ENCODE peak calls at places on chromosomes 5 and 9, in five cellular contexts. G, R, K, L and F are unnamed samples.

GRCh38 chr5:10364186-10364689 is 10.7 kb downstream of the MARCHF6 start:
- DNase-seq in G (no peak), R (no peak), L (peak), K (no peak), F (peak)

GRCh38 chr9:93959739-93960154 is 4.6 kb upstream of the BARX1 start:
- DNase-seq in R (no peak), L (no peak), G (no peak), K (no peak), F (no peak)

GRCh38 chr9:25658587-25658986 is 19.7 kb downstream of the TUSC1 start:
- DNase-seq in K (no peak), R (no peak), G (no peak), L (no peak), F (no peak)

GRCh38 chr9:113772121-113772885 is 103.8 kb upstream of the ZNF618 start:
- DNase-seq in L (no peak), K (no peak), G (no peak), R (no peak), F (no peak)

GRCh38 chr5:56640763-56641406 is 174.5 kb upstream of the MAP3K1 start:
- DNase-seq in G (no peak), R (no peak), L (no peak), K (no peak), F (no peak)

GRCh38 chr5:96567188-96567587 is 95.0 kb upstream of the CAST start:
- DNase-seq in R (no peak), G (no peak), K (no peak), L (no peak), F (no peak)

GRCh38 chr5:24535646-24536045 is 109.1 kb downstream of the CDH10 start:
- DNase-seq in L (no peak), G (no peak), K (no peak), R (no peak), F (no peak)

GRCh38 chr5:22835630-22836029 is 17.5 kb downstream of the CDH12 start:
- DNase-seq in R (no peak), G (no peak), L (no peak), K (no peak), F (no peak)

GRCh38 chr5:139577689-139578347 is 16.7 kb downstream of the UBE2D2 start:
- DNase-seq in K (no peak), L (no peak), R (no peak), G (no peak), F (no peak)

GRCh38 chr5:132414634-132415377 is 45.3 kb downstream of the SLC22A5 start:
- DNase-seq in G (peak), R (no peak), L (peak), K (no peak), F (no peak)

GRCh38 chr9:18665947-18666346 is 192.0 kb downstream of the ADAMTSL1 start:
- DNase-seq in K (no peak), R (no peak), L (no peak), G (no peak), F (no peak)

GRCh38 chr5:147397616-147398015 is 112.3 kb downstream of the DPYSL3 start:
- DNase-seq in R (no peak), L (no peak), K (no peak), G (no peak), F (no peak)

GRCh38 chr9:84141762-84142370 is 161.3 kb downstream of the RMI1 start:
- DNase-seq in K (no peak), R (no peak), L (no peak), G (no peak), F (no peak)

GRCh38 chr9:96004384-96004783 is 128.9 kb downstream of the ERCC6L2 start:
- DNase-seq in G (no peak), L (no peak), K (no peak), R (no peak), F (no peak)

GRCh38 chr5:143977891-143978448 is 166.0 kb downstream of the HMHB1 start:
- DNase-seq in L (no peak), K (no peak), R (no peak), G (no peak), F (no peak)

GRCh38 chr9:84793251-84793650 is 123.7 kb downstream of the NTRK2 start:
- DNase-seq in G (no peak), R (no peak), L (no peak), K (no peak), F (no peak)

GRCh38 chr5:104498281-104498680 is 935.7 kb upstream of the NUDT12 start:
- DNase-seq in K (no peak), L (no peak), G (no peak), R (no peak), F (no peak)

GRCh38 chr9:27888661-27889295 is 315.5 kb upstream of the C9orf72 start:
- DNase-seq in G (peak), L (peak), K (peak), R (peak), F (peak)

GRCh38 chr5:55897905-55898304 is 46.7 kb downstream of the IL31RA start:
- DNase-seq in L (peak), R (no peak), K (no peak), G (no peak), F (no peak)

GRCh38 chr5:148928141-148928540 is 101.7 kb downstream of the ADRB2 start:
- DNase-seq in L (no peak), G (no peak), R (no peak), K (no peak), F (no peak)

GRCh38 chr9:107016383-107016782 is 153.4 kb downstream of the ZNF462 start:
- DNase-seq in K (no peak), L (no peak), R (no peak), G (no peak), F (no peak)

GRCh38 chr9:89850633-89851325 is 246.0 kb downstream of the GADD45G start:
- DNase-seq in G (no peak), K (no peak), R (no peak), L (no peak), F (no peak)

GRCh38 chr5:59829389-59829788 is 64.1 kb downstream of the PDE4D start:
- DNase-seq in L (no peak), G (no peak), R (no peak), K (no peak), F (no peak)

GRCh38 chr9:106981396-106982287 is 118.7 kb downstream of the ZNF462 start:
- DNase-seq in G (no peak), K (peak), L (no peak), R (no peak), F (no peak)

GRCh38 chr9:135797507-135798302 is 95.7 kb downstream of the KCNT1 start:
- DNase-seq in L (no peak), R (peak), K (no peak), G (peak), F (peak)

GRCh38 chr5:142426676-142427364 is 102.0 kb upstream of the SPRY4 start:
- DNase-seq in K (no peak), G (no peak), R (no peak), L (no peak), F (no peak)

GRCh38 chr5:173313311-173313710 is 14.9 kb downstream of the STC2 start:
- DNase-seq in L (no peak), G (no peak), R (no peak), K (no peak), F (no peak)

GRCh38 chr5:446066-446725 is 3.2 kb downstream of the EXOC3 start:
- DNase-seq in K (no peak), R (no peak), L (no peak), G (no peak), F (no peak)

GRCh38 chr5:180380856-180381255 is 27.7 kb upstream of the GFPT2 start:
- DNase-seq in R (no peak), G (no peak), K (no peak), L (no peak), F (no peak)

GRCh38 chr9:90880066-90880465 is 78.4 kb downstream of the SYK start:
- DNase-seq in R (no peak), K (no peak), G (no peak), L (no peak), F (no peak)

GRCh38 chr9:105445203-105445881 is 2.5 kb upstream of the FSD1L start:
- DNase-seq in K (no peak), R (no peak), L (no peak), G (no peak), F (no peak)

GRCh38 chr9:137025120-137025966 is 2.7 kb downstream of the ABCA2 start:
- DNase-seq in K (no peak), G (no peak), R (no peak), L (peak), F (no peak)
- H3K27ac ChIP-seq in K (no peak), G (peak), R (no peak), L (no peak), F (no peak)

DNA sequence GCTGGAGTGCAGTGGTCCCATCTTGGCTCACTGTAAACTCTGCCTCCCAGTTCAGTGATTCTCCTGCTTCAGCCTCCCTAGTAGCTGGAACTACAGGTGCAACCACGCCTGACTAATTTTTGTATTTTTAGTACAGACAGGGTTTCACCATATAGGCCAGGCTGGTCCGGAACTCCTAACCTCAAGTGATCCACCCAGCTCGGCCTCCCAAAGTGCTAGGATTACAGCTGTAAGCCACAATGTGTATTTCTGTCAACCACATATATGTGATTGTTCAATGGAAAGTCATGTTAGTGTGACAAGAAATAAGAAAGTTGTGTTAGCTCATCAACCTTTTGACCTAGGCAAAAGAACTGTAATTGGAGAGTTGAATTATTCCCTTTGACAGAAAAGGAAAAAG is 677.1 kb upstream of the CHD1 start:
- DNase-seq in G (no peak), K (no peak), L (no peak), R (no peak), F (no peak)
- TF ChIP-seq ATF3 in G (no peak), K (no peak), L (no peak), R (no peak), F (no peak)

DNA sequence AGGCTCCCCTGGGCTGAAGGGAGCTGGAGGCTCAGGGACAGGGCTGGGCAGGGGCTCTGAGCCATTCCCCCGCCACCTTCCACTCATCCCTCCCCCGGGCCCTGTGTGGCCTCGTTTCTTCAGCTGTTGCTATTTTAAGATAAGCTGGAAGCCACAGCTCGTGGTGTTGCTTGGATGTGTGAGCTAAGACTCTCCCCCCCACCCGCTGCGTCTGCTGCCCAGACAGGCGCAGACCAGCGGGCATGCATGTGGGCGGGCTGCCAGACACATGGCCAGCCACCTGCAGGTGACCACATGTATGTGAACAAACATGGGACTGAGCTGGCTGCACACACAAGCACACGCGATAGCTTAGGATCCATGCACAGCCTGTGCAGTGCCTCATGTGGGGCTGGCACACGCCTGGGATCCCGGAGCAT is 8.7 kb downstream of the SNCB start:
- DNase-seq in G (no peak), R (no peak), K (no peak), L (no peak), F (no peak)
- H3K27ac ChIP-seq in G (no peak), R (no peak), K (no peak), L (no peak), F (no peak)

GRCh38 chr9:16057541-16057940 is 504.7 kb downstream of the CCDC171 start:
- DNase-seq in K (no peak), G (no peak), L (no peak), R (no peak), F (no peak)

GRCh38 chr9:16048129-16048528 is 495.3 kb downstream of the CCDC171 start:
- DNase-seq in R (no peak), G (no peak), K (no peak), L (no peak), F (no peak)

GRCh38 chr9:16058131-16058549 is 505.3 kb downstream of the CCDC171 start:
- DNase-seq in R (no peak), L (no peak), K (no peak), G (no peak), F (no peak)

GRCh38 chr9:16052146-16052545 is 499.3 kb downstream of the CCDC171 start:
- DNase-seq in R (no peak), G (no peak), L (no peak), K (no peak), F (no peak)

GRCh38 chr9:16053131-16053530 is 500.3 kb downstream of the CCDC171 start:
- DNase-seq in L (no peak), R (no peak), G (no peak), K (no peak), F (no peak)
- TF ChIP-seq ATF3 in L (no peak), R (no peak), G (no peak), K (no peak), F (no peak)

DNA sequence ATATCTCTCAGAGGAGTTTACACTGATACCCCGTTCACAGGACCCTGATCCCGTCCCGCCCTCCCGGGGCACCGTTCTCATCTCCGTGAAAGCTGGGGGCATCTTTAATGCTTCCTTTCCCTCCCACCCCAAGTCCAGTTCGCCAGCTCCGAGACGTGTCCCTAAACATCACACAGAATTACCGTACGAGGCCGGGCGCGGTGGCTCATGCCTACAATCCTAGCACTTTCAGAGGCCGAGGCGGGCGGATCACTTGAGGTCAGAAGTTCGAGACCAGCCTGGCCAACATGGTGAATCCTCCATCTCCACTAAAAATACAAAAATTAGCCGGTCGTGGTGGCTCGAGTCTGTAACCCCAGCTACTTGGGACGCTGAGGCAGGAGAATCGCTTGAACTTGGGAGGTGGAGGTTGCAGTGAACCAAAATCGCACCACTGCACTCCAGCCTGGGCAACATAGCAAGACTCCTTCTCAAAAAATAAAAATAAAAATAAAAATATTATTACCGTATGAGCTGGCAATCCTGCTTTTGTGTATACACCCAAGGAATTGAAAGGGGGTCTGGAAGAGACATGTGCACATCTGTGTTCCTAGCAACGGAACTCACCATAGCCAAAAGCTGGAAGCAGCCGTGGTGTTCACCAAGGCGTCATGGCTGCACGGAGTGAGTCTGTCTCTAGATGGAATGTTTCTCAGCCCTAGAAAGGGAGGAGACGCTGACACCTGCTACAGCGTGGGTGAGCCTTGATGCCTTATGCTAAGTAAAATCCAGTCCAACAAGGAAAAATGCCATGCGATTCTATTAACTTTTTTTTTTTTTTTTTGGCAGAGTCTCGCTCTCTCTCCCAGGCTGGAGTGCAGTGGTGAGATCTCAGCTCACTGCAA is 1.2 kb upstream of the ABO start:
- DNase-seq in K (no peak), L (no peak), R (no peak), G (no peak), F (no peak)
- H3K27ac ChIP-seq in K (no peak), L (no peak), R (no peak), G (no peak), F (peak)

DNA sequence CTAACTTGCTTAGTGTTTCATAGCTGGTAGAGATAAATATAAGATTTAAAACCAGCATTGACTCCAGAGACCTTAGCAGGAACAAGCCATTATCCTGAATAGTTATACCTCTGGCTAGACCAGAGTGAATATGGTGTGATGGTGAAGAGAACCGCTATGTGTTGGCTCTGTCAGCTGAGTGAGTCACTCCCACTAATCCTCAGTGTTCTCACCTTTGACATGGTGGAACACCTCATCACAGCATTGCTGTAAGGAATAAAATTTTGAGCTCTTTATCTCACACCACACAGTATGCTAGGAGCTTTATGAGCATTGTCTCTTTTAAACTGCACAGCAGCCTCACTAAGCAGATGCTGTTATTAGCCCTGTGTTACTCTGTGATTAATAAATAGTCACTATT is 90.7 kb upstream of the DHFR start:
- DNase-seq in L (no peak), K (no peak), G (no peak), R (no peak), F (no peak)
- TF ChIP-seq ATF3 in L (no peak), K (no peak), G (no peak), R (no peak), F (no peak)

GRCh38 chr5:154697335-154697734 is 57.8 kb upstream of the LARP1 start:
- DNase-seq in G (no peak), K (no peak), R (no peak), L (no peak), F (no peak)

GRCh38 chr5:154701181-154701580 is 54.0 kb upstream of the LARP1 start:
- DNase-seq in R (no peak), K (no peak), L (peak), G (no peak), F (no peak)

GRCh38 chr5:154694159-154694558 is 61.0 kb upstream of the LARP1 start:
- DNase-seq in R (no peak), K (no peak), G (no peak), L (no peak), F (no peak)

GRCh38 chr5:154698681-154699275 is 56.4 kb upstream of the LARP1 start:
- DNase-seq in G (no peak), R (no peak), L (peak), K (no peak), F (no peak)

DNA sequence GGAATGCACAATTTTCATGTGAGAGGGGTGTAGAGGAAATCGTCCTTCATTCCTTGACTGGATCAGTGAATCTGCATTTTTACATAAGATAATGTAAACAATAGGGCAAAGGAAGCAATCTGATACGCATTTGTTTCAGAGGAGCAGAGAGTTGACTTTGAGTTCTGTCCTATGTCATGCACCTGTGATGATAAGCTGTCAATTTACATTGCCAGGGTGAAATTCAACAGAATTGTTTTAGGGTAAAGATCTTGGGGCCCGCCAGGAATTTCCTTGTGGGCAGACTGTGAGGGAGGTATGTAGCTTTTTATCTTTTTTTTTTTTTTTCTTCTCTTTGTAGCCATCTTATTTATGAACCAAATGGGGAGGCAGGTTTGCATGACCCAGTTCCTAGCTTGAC is 58.3 kb upstream of the LARP1 start:
- DNase-seq in K (no peak), R (no peak), G (no peak), L (peak), F (no peak)
- H3K27ac ChIP-seq in K (no peak), R (no peak), G (no peak), L (peak), F (no peak)

GRCh38 chr9:116580853-116581252 is 106.3 kb upstream of the TRIM32 start:
- DNase-seq in G (no peak), R (no peak), L (no peak), K (no peak), F (no peak)
- TF ChIP-seq ATF3 in G (no peak), R (no peak), L (no peak), K (no peak), F (no peak)

DNA sequence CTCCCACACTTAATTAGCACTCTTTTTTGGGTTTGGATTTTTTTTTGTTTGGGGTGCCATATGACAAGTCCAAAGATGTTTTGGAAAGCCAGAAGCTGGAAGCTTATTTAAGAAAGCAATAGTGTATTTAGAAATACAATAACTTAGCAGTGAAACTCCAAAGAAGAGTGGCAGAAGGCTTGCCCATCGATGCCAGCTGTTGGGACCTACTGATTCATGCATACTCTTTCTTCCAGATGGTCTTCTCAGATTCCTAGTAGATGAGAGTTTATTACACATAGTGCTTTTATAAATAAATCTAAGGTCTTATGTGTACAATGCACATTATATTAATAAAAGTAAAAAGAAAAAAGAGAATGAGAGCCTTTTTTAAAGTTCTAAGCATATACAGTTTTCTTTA is 374.6 kb downstream of the OSTF1 start:
- DNase-seq in K (no peak), G (no peak), L (no peak), R (no peak), F (no peak)
- H3K27ac ChIP-seq in K (no peak), G (no peak), L (no peak), R (no peak), F (no peak)